ENCODE peak calls at places on chromosome 1, in ten cellular contexts. I is GM23248; O is neural progenitor cell; J is PC-9; F is HCT116; K is lower lobe of right lung; A is uterus; L is CD8-positive, alpha-beta memory T cell; S is GM06990; W is A549. B is an unnamed sample.
A peak's percentile ranks its signal among the peaks of the same experiment; 100 is the strongest.

GRCh38 chr1:25065246-25066238 is 135.5 kb upstream of the RUNX3 start:
- DNase-seq in F (no peak), K (peak; percentile 53), L (peak; percentile 90), S (no peak), I (peak; percentile 82), A (no peak), O (no peak), W (no peak), J (no peak), B (no peak)

GRCh38 chr1:211537253-211537652 is 41.7 kb downstream of the SLC30A1 start:
- DNase-seq in A (no peak), L (no peak), J (no peak), O (no peak), K (no peak), F (no peak), W (no peak), S (no peak), I (peak; percentile 38), B (no peak)

GRCh38 chr1:13505020-13505419 is 8.8 kb downstream of the LRRC38 start:
- DNase-seq in L (no peak), S (no peak), J (no peak), A (no peak), W (no peak), O (peak; percentile 21), I (no peak), K (no peak), F (no peak), B (no peak)

GRCh38 chr1:39657923-39658485 is 13.9 kb downstream of the NT5C1A start:
- DNase-seq in W (peak; percentile 28), J (no peak), F (peak; percentile 69), S (peak; percentile 37), O (peak; percentile 86), L (peak; percentile 69), K (peak; percentile 70), A (peak; percentile 50), I (peak; percentile 76), B (peak; percentile 73)

GRCh38 chr1:177385760-177386698 is 215.3 kb downstream of the BRINP2 start:
- DNase-seq in K (no peak), W (no peak), I (peak; percentile 60), F (no peak), L (no peak), J (no peak), S (peak; percentile 4), A (no peak), O (peak; percentile 9), B (no peak)

GRCh38 chr1:160371691-160372208 is 4.9 kb downstream of the NHLH1 start:
- DNase-seq in A (no peak), I (no peak), S (no peak), K (no peak), O (no peak), J (peak; percentile 29), F (no peak), L (no peak), W (no peak), B (no peak)

GRCh38 chr1:165129568-165130164 is 226.8 kb downstream of the LMX1A start:
- DNase-seq in J (peak; percentile 69), L (no peak), A (no peak), O (peak; percentile 93), I (peak; percentile 63), S (peak; percentile 8), F (peak; percentile 51), W (peak; percentile 42), K (peak; percentile 57), B (peak; percentile 59)

GRCh38 chr1:181179980-181180964 is 91.8 kb downstream of the IER5 start:
- DNase-seq in J (no peak), L (no peak), S (no peak), W (no peak), A (peak; percentile 75), O (peak; percentile 78), F (no peak), I (peak; percentile 87), K (peak; percentile 76), B (no peak)

GRCh38 chr1:51283977-51284376 is 46.4 kb downstream of the TTC39A start:
- DNase-seq in S (no peak), O (no peak), J (no peak), F (no peak), W (no peak), I (no peak), L (no peak), A (no peak), K (no peak), B (no peak)

GRCh38 chr1:92484472-92485373 is 2.0 kb downstream of the GFI1 start:
- DNase-seq in S (peak; percentile 75), L (peak; percentile 79), A (no peak), O (peak; percentile 80), W (no peak), I (peak; percentile 33), J (peak; percentile 48), K (peak; percentile 66), F (no peak), B (peak; percentile 59)

GRCh38 chr1:46302091-46303037 is 1.1 kb downstream of the LRRC41 start:
- DNase-seq in S (peak; percentile 82), F (no peak), A (peak; percentile 32), L (peak; percentile 66), O (peak; percentile 85), I (peak; percentile 75), K (peak; percentile 75), J (peak; percentile 39), W (no peak), B (peak; percentile 72)

GRCh38 chr1:218436997-218437396 is 91.9 kb downstream of the TGFB2 start:
- DNase-seq in S (no peak), J (no peak), A (no peak), O (no peak), K (no peak), F (no peak), I (peak; percentile 31), W (no peak), L (no peak), B (no peak)

GRCh38 chr1:3070304-3070653 is 1.3 kb downstream of the PRDM16 start:
- DNase-seq in K (no peak), I (no peak), A (no peak), L (no peak), W (no peak), J (no peak), O (peak; percentile 73), S (no peak), F (no peak), B (no peak)

GRCh38 chr1:9444532-9444931 is 94.7 kb upstream of the SLC25A33 start:
- DNase-seq in I (no peak), A (no peak), L (no peak), F (no peak), S (no peak), J (no peak), K (no peak), W (no peak), O (no peak), B (no peak)
- H3K4me3 ChIP-seq in I (no peak overlapping the region), A (no peak overlapping the region), L (no peak overlapping the region), F (no peak overlapping the region), S (no peak overlapping the region), J (no peak overlapping the region), K (no peak overlapping the region), W (no peak overlapping the region), O (no peak overlapping the region), B (no peak overlapping the region)

DNA sequence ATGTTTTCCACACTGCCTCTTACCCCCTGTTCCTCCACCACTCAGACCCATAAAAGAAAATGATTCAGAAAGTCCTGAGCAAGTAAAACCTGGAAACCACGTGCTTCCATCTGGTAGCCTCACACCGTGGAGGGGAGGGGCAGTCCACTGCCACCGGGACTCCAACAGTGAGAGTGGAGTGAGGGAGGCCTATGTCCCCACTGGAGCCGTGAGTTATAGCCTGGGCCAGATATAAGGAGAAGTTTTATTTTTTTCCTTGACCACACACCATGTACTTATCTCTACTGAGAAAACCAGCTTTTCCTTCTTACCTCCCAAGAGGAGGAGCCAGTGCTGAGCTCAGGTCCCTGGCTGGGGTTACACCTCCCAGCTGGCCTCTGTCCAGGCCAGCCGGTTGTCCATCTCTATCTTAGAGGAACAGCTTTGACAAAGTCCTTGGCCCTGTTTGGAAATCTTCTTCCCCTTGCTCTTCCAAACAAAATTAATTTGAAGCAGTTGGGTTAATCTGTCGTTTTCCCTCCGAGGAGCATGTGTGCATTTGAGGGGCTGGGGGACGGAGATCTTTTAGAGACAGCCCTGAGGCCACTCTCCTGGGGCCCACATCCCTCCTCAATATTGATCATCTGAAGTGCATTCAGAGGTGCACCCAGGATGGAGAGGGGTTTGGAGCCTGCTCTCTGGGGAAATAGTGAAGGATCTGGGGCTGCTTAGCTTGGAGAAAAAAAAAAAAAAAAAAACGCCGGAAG is 49.1 kb upstream of the SERBP1 start:
- DNase-seq in F (no peak), K (no peak), J (peak; percentile 47), S (no peak), L (no peak), W (no peak), O (no peak), I (peak; percentile 36), A (peak; percentile 77), B (peak; percentile 28)
- H3K4me3 ChIP-seq in F (no peak overlapping the region), K (no peak overlapping the region), J (no peak overlapping the region), S (no peak overlapping the region), L (no peak overlapping the region), W (no peak overlapping the region), O (no peak overlapping the region), I (no peak overlapping the region), A (no peak overlapping the region), B (no peak overlapping the region)

DNA sequence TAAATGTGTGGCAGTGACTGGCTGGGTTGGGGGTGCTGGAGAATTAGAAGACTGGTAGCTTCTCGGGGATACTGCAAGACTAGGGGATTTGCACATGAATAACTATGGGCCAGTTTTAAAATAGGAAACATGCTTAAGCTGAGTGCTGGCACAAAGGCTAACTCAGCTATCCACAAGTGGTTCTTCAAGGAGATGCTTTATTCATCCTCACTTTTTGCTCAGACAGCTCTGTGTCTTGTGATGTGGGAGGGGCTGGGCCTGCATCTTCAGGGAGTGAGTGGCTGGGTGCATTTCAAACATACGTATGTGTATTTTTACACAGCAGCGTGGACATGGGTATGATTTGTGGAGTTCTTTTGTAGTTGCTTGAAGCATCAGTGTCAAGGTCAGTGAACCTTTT is 2.3 kb downstream of the COQ8A start:
- DNase-seq in W (no peak), O (no peak), J (no peak), S (no peak), A (no peak), I (no peak), F (no peak), K (no peak), L (no peak), B (no peak)
- H3K4me3 ChIP-seq in W (no peak overlapping the region), O (no peak overlapping the region), J (no peak overlapping the region), S (no peak overlapping the region), A (no peak overlapping the region), I (no peak overlapping the region), F (no peak overlapping the region), K (no peak overlapping the region), L (no peak overlapping the region), B (no peak overlapping the region)

GRCh38 chr1:204579681-204580080 is 63.5 kb downstream of the MDM4 start:
- DNase-seq in I (no peak), F (no peak), K (no peak), S (no peak), O (no peak), L (no peak), A (no peak), W (no peak), J (no peak), B (no peak)
- H3K4me3 ChIP-seq in I (no peak overlapping the region), F (no peak overlapping the region), K (no peak overlapping the region), S (peak overlapping the region; percentile 50), O (no peak overlapping the region), L (peak overlapping the region; percentile 52), A (no peak overlapping the region), W (no peak overlapping the region), J (no peak overlapping the region), B (no peak overlapping the region)

GRCh38 chr1:167627615-167627864 is 2.5 kb upstream of the RCSD1 start:
- DNase-seq in K (no peak), I (no peak), W (no peak), A (peak; percentile 1), F (no peak), O (no peak), J (no peak), S (no peak), L (no peak), B (no peak)
- H3K4me3 ChIP-seq in K (no peak overlapping the region), I (no peak overlapping the region), W (no peak overlapping the region), A (no peak overlapping the region), F (no peak overlapping the region), O (no peak overlapping the region), J (no peak overlapping the region), S (peak overlapping the region; percentile 41), L (peak overlapping the region; percentile 48), B (no peak overlapping the region)